ENCODE peak calls at places on chromosomes 16 and 17, in ten cellular contexts. One of them, this sample, is unnamed.

GRCh38 chr16:56189990-56190902 is 1.0 kb upstream of the GNAO1 start:
- DNase-seq in keratinocyte: no peak
- DNase-seq in CD4-positive, alpha-beta T cell: no peak
- DNase-seq in esophagus squamous epithelium: no peak
- DNase-seq in fibroblast of pulmonary artery: peak; percentile 6
- DNase-seq in cardiac fibroblast: no peak
- DNase-seq in RWPE1: no peak
- DNase-seq in epithelial cell of esophagus: no peak
- DNase-seq in gastrocnemius medialis: no peak
- DNase-seq in psoas muscle: no peak
- DNase-seq in this sample: peak; percentile 37

GRCh38 chr16:31696968-31697743 is 169.5 kb downstream of the AHSP start:
- DNase-seq in epithelial cell of esophagus: peak; percentile 66
- DNase-seq in RWPE1: peak; percentile 52
- DNase-seq in gastrocnemius medialis: no peak
- DNase-seq in psoas muscle: no peak
- DNase-seq in cardiac fibroblast: peak; percentile 64
- DNase-seq in fibroblast of pulmonary artery: peak; percentile 66
- DNase-seq in keratinocyte: no peak
- DNase-seq in CD4-positive, alpha-beta T cell: no peak
- DNase-seq in esophagus squamous epithelium: no peak
- DNase-seq in this sample: no peak

GRCh38 chr16:56356276-56357241 is 68.8 kb downstream of the AMFR start:
- DNase-seq in cardiac fibroblast: peak; percentile 91
- DNase-seq in RWPE1: peak; percentile 81
- DNase-seq in gastrocnemius medialis: peak; percentile 82
- DNase-seq in fibroblast of pulmonary artery: peak; percentile 89
- DNase-seq in epithelial cell of esophagus: peak; percentile 76
- DNase-seq in psoas muscle: peak; percentile 75
- DNase-seq in CD4-positive, alpha-beta T cell: peak; percentile 36
- DNase-seq in esophagus squamous epithelium: peak; percentile 22
- DNase-seq in keratinocyte: no peak
- DNase-seq in this sample: peak; percentile 86

GRCh38 chr16:14462811-14463210 is 167.2 kb downstream of the PARN start:
- DNase-seq in CD4-positive, alpha-beta T cell: no peak
- DNase-seq in fibroblast of pulmonary artery: peak; percentile 47
- DNase-seq in RWPE1: peak; percentile 14
- DNase-seq in psoas muscle: no peak
- DNase-seq in epithelial cell of esophagus: peak; percentile 73
- DNase-seq in esophagus squamous epithelium: no peak
- DNase-seq in keratinocyte: no peak
- DNase-seq in cardiac fibroblast: no peak
- DNase-seq in gastrocnemius medialis: no peak
- DNase-seq in this sample: no peak

GRCh38 chr17:1179635-1180433 is at the start of gene ABR:
- DNase-seq in gastrocnemius medialis: no peak
- DNase-seq in esophagus squamous epithelium: no peak
- DNase-seq in keratinocyte: no peak
- DNase-seq in CD4-positive, alpha-beta T cell: peak; percentile 44
- DNase-seq in RWPE1: peak; percentile 36
- DNase-seq in cardiac fibroblast: peak; percentile 50
- DNase-seq in fibroblast of pulmonary artery: peak; percentile 32
- DNase-seq in psoas muscle: peak; percentile 68
- DNase-seq in epithelial cell of esophagus: no peak
- DNase-seq in this sample: peak; percentile 61

GRCh38 chr17:28916302-28916934 is 13.5 kb upstream of the DHRS13 start:
- DNase-seq in RWPE1: no peak
- DNase-seq in epithelial cell of esophagus: peak; percentile 60
- DNase-seq in keratinocyte: no peak
- DNase-seq in gastrocnemius medialis: peak; percentile 52
- DNase-seq in psoas muscle: no peak
- DNase-seq in esophagus squamous epithelium: no peak
- DNase-seq in fibroblast of pulmonary artery: peak; percentile 64
- DNase-seq in cardiac fibroblast: peak; percentile 66
- DNase-seq in CD4-positive, alpha-beta T cell: peak; percentile 34
- DNase-seq in this sample: no peak

GRCh38 chr17:60757437-60757836 is 79.8 kb downstream of the BCAS3 start:
- DNase-seq in fibroblast of pulmonary artery: no peak
- DNase-seq in keratinocyte: no peak
- DNase-seq in CD4-positive, alpha-beta T cell: no peak
- DNase-seq in esophagus squamous epithelium: no peak
- DNase-seq in gastrocnemius medialis: no peak
- DNase-seq in epithelial cell of esophagus: no peak
- DNase-seq in RWPE1: no peak
- DNase-seq in psoas muscle: no peak
- DNase-seq in cardiac fibroblast: no peak
- DNase-seq in this sample: no peak

GRCh38 chr16:9527976-9528375 is 436.5 kb downstream of the HAPSTR1 start:
- DNase-seq in cardiac fibroblast: no peak
- DNase-seq in esophagus squamous epithelium: no peak
- DNase-seq in RWPE1: no peak
- DNase-seq in epithelial cell of esophagus: no peak
- DNase-seq in psoas muscle: no peak
- DNase-seq in keratinocyte: no peak
- DNase-seq in fibroblast of pulmonary artery: no peak
- DNase-seq in gastrocnemius medialis: no peak
- DNase-seq in CD4-positive, alpha-beta T cell: no peak
- DNase-seq in this sample: no peak

GRCh38 chr17:61307905-61308886 is 91.4 kb upstream of the TBX2 start:
- DNase-seq in epithelial cell of esophagus: no peak
- DNase-seq in keratinocyte: no peak
- DNase-seq in CD4-positive, alpha-beta T cell: no peak
- DNase-seq in gastrocnemius medialis: no peak
- DNase-seq in esophagus squamous epithelium: no peak
- DNase-seq in cardiac fibroblast: peak; percentile 93
- DNase-seq in fibroblast of pulmonary artery: peak; percentile 93
- DNase-seq in psoas muscle: no peak
- DNase-seq in RWPE1: no peak
- DNase-seq in this sample: no peak

GRCh38 chr17:78502611-78503148 is 74.5 kb downstream of the DNAH17 start:
- DNase-seq in keratinocyte: no peak
- DNase-seq in fibroblast of pulmonary artery: no peak
- DNase-seq in CD4-positive, alpha-beta T cell: no peak
- DNase-seq in esophagus squamous epithelium: no peak
- DNase-seq in cardiac fibroblast: no peak
- DNase-seq in RWPE1: no peak
- DNase-seq in epithelial cell of esophagus: no peak
- DNase-seq in gastrocnemius medialis: no peak
- DNase-seq in psoas muscle: no peak
- DNase-seq in this sample: no peak

GRCh38 chr17:596763-597644 is 117.6 kb downstream of the VPS53 start:
- DNase-seq in keratinocyte: no peak
- DNase-seq in epithelial cell of esophagus: peak; percentile 90
- DNase-seq in cardiac fibroblast: peak; percentile 55
- DNase-seq in CD4-positive, alpha-beta T cell: no peak
- DNase-seq in esophagus squamous epithelium: no peak
- DNase-seq in psoas muscle: no peak
- DNase-seq in fibroblast of pulmonary artery: peak; percentile 59
- DNase-seq in gastrocnemius medialis: no peak
- DNase-seq in RWPE1: peak; percentile 86
- DNase-seq in this sample: no peak

GRCh38 chr17:28549274-28550132 is 2.9 kb downstream of the UNC119 start:
- DNase-seq in fibroblast of pulmonary artery: no peak
- DNase-seq in CD4-positive, alpha-beta T cell: peak; percentile 55
- DNase-seq in RWPE1: no peak
- DNase-seq in keratinocyte: no peak
- DNase-seq in cardiac fibroblast: no peak
- DNase-seq in gastrocnemius medialis: no peak
- DNase-seq in esophagus squamous epithelium: no peak
- DNase-seq in epithelial cell of esophagus: no peak
- DNase-seq in psoas muscle: no peak
- DNase-seq in this sample: no peak

GRCh38 chr17:80811181-80812105 is 180.2 kb upstream of the CHMP6 start:
- DNase-seq in RWPE1: no peak
- DNase-seq in gastrocnemius medialis: peak; percentile 9
- DNase-seq in epithelial cell of esophagus: no peak
- DNase-seq in keratinocyte: no peak
- DNase-seq in fibroblast of pulmonary artery: no peak
- DNase-seq in cardiac fibroblast: no peak
- DNase-seq in esophagus squamous epithelium: no peak
- DNase-seq in psoas muscle: no peak
- DNase-seq in CD4-positive, alpha-beta T cell: no peak
- DNase-seq in this sample: no peak

GRCh38 chr17:31609331-31609730 is 217.9 kb downstream of the RAB11FIP4 start:
- DNase-seq in esophagus squamous epithelium: no peak
- DNase-seq in CD4-positive, alpha-beta T cell: no peak
- DNase-seq in cardiac fibroblast: no peak
- DNase-seq in epithelial cell of esophagus: no peak
- DNase-seq in keratinocyte: no peak
- DNase-seq in psoas muscle: no peak
- DNase-seq in RWPE1: no peak
- DNase-seq in fibroblast of pulmonary artery: no peak
- DNase-seq in gastrocnemius medialis: no peak
- DNase-seq in this sample: no peak

GRCh38 chr16:21159281-21159951 is 942 bp downstream of the LDAF1 start:
- DNase-seq in CD4-positive, alpha-beta T cell: no peak
- DNase-seq in psoas muscle: peak; percentile 48
- DNase-seq in cardiac fibroblast: peak; percentile 13
- DNase-seq in keratinocyte: no peak
- DNase-seq in RWPE1: peak; percentile 39
- DNase-seq in gastrocnemius medialis: peak; percentile 32
- DNase-seq in fibroblast of pulmonary artery: no peak
- DNase-seq in epithelial cell of esophagus: peak; percentile 86
- DNase-seq in esophagus squamous epithelium: no peak
- DNase-seq in this sample: no peak

GRCh38 chr17:81841866-81842265 is 7.0 kb upstream of the PPP1R27 start:
- DNase-seq in cardiac fibroblast: no peak
- DNase-seq in keratinocyte: no peak
- DNase-seq in CD4-positive, alpha-beta T cell: no peak
- DNase-seq in psoas muscle: no peak
- DNase-seq in epithelial cell of esophagus: peak; percentile 48
- DNase-seq in gastrocnemius medialis: no peak
- DNase-seq in esophagus squamous epithelium: no peak
- DNase-seq in fibroblast of pulmonary artery: no peak
- DNase-seq in RWPE1: no peak
- DNase-seq in this sample: no peak

GRCh38 chr16:49510676-49511305 is 137.2 kb downstream of the C16orf78 start:
- DNase-seq in CD4-positive, alpha-beta T cell: no peak
- DNase-seq in keratinocyte: no peak
- DNase-seq in psoas muscle: peak; percentile 70
- DNase-seq in epithelial cell of esophagus: no peak
- DNase-seq in esophagus squamous epithelium: no peak
- DNase-seq in fibroblast of pulmonary artery: no peak
- DNase-seq in RWPE1: no peak
- DNase-seq in gastrocnemius medialis: peak; percentile 86
- DNase-seq in cardiac fibroblast: no peak
- DNase-seq in this sample: no peak
- TF ChIP-seq CTCF in CD4-positive, alpha-beta T cell: no peak
- TF ChIP-seq CTCF in keratinocyte: no peak
- TF ChIP-seq CTCF in psoas muscle: no peak
- TF ChIP-seq CTCF in epithelial cell of esophagus: no peak
- TF ChIP-seq CTCF in esophagus squamous epithelium: no peak
- TF ChIP-seq CTCF in fibroblast of pulmonary artery: no peak
- TF ChIP-seq CTCF in RWPE1: no peak
- TF ChIP-seq CTCF in gastrocnemius medialis: no peak
- TF ChIP-seq CTCF in cardiac fibroblast: no peak
- TF ChIP-seq CTCF in this sample: no peak

GRCh38 chr17:7858487-7858832 is 657 bp downstream of the CYB5D1 start:
- DNase-seq in gastrocnemius medialis: peak; percentile 32
- DNase-seq in psoas muscle: peak; percentile 52
- DNase-seq in fibroblast of pulmonary artery: peak; percentile 50
- DNase-seq in keratinocyte: no peak
- DNase-seq in epithelial cell of esophagus: peak; percentile 67
- DNase-seq in CD4-positive, alpha-beta T cell: no peak
- DNase-seq in esophagus squamous epithelium: no peak
- DNase-seq in RWPE1: no peak
- DNase-seq in cardiac fibroblast: peak; percentile 63
- DNase-seq in this sample: peak; percentile 66
- TF ChIP-seq CTCF in gastrocnemius medialis: peak; percentile 44
- TF ChIP-seq CTCF in psoas muscle: peak; percentile 28
- TF ChIP-seq CTCF in fibroblast of pulmonary artery: peak; percentile 44
- TF ChIP-seq CTCF in keratinocyte: peak; percentile 41
- TF ChIP-seq CTCF in epithelial cell of esophagus: peak; percentile 54
- TF ChIP-seq CTCF in CD4-positive, alpha-beta T cell: no peak
- TF ChIP-seq CTCF in esophagus squamous epithelium: peak; percentile 56
- TF ChIP-seq CTCF in RWPE1: peak; percentile 67
- TF ChIP-seq CTCF in cardiac fibroblast: peak; percentile 63
- TF ChIP-seq CTCF in this sample: peak; percentile 50

DNA sequence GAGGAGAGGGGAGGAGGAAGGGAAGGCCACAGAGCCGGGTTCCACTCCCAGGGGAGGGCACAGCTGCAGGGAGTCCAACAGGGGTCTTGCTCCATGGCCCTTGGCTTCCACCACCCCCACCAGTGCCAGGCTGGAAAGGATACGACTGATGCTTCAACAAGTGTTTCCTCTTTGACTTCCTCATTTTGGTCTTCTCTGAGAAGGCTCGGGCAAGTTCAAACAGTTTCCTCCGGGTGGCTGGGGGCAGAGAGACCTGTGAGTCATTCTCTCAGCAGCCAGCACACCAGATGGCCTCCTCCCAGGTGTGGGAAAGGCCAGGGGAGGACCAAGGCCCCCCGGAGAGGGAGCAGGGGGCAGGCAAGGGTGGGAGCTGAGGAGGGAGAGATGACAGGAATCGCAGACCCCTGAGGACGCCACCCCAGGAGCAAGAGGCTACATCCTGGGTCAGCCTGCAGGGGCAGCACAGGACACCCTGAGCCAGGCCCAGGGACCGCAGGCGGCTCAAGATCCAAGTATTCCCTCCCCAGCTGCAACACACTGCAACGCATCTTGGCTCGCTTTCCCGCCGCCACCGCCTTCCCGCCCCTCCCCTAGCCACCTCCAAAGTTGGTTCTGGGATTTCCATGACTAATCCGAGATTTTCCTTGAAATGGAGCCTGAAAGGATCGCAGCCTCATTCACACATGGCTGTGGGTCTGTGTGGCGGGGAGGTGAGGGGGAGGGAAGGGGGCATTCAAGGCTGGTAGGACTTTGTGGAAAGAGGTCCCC is 18.3 kb upstream of the MRPS23 start:
- DNase-seq in fibroblast of pulmonary artery: peak; percentile 85
- DNase-seq in RWPE1: peak; percentile 98
- DNase-seq in psoas muscle: peak; percentile 88
- DNase-seq in epithelial cell of esophagus: peak; percentile 95
- DNase-seq in esophagus squamous epithelium: peak; percentile 32
- DNase-seq in keratinocyte: no peak
- DNase-seq in cardiac fibroblast: peak; percentile 87
- DNase-seq in CD4-positive, alpha-beta T cell: no peak
- DNase-seq in gastrocnemius medialis: peak; percentile 82
- DNase-seq in this sample: no peak
- TF ChIP-seq CTCF in fibroblast of pulmonary artery: peak; percentile 53
- TF ChIP-seq CTCF in RWPE1: peak; percentile 59
- TF ChIP-seq CTCF in psoas muscle: peak; percentile 42
- TF ChIP-seq CTCF in epithelial cell of esophagus: peak; percentile 33
- TF ChIP-seq CTCF in esophagus squamous epithelium: peak; percentile 27
- TF ChIP-seq CTCF in keratinocyte: peak; percentile 14
- TF ChIP-seq CTCF in cardiac fibroblast: peak; percentile 54
- TF ChIP-seq CTCF in CD4-positive, alpha-beta T cell: no peak
- TF ChIP-seq CTCF in gastrocnemius medialis: peak; percentile 41
- TF ChIP-seq CTCF in this sample: no peak

DNA sequence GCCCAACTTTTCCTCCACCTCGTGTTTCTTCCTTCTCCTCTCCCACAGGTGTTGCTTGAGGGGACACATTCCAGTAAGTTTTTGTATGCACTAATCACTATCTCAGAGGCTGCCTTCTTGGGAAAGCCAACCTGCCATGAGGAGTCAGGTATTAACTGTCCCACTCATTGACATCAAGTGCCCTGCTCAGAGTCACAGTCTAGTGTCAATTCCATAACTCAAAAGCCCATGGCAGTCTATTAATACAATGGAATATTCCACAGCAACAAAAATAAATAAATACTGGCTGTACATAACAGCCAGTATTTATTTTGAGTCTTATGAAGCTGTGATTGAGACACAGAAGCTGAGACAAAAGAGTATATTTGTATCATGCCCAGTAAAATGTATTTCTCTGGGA is 26.1 kb upstream of the KIF2B start:
- DNase-seq in cardiac fibroblast: no peak
- DNase-seq in RWPE1: no peak
- DNase-seq in CD4-positive, alpha-beta T cell: no peak
- DNase-seq in psoas muscle: no peak
- DNase-seq in epithelial cell of esophagus: no peak
- DNase-seq in esophagus squamous epithelium: no peak
- DNase-seq in keratinocyte: no peak
- DNase-seq in gastrocnemius medialis: no peak
- DNase-seq in fibroblast of pulmonary artery: no peak
- DNase-seq in this sample: no peak
- TF ChIP-seq CTCF in cardiac fibroblast: no peak
- TF ChIP-seq CTCF in RWPE1: no peak
- TF ChIP-seq CTCF in CD4-positive, alpha-beta T cell: no peak
- TF ChIP-seq CTCF in psoas muscle: no peak
- TF ChIP-seq CTCF in epithelial cell of esophagus: no peak
- TF ChIP-seq CTCF in esophagus squamous epithelium: no peak
- TF ChIP-seq CTCF in keratinocyte: no peak
- TF ChIP-seq CTCF in gastrocnemius medialis: no peak
- TF ChIP-seq CTCF in fibroblast of pulmonary artery: no peak
- TF ChIP-seq CTCF in this sample: no peak

This sample was measured in right lobe of liver.